ENCODE peak calls at places on chromosomes 1 and 21, in six cellular contexts. H is stimulated activated CD4-positive, alpha-beta T cell treated with anti-CD3 and anti-CD28 coated beads, Interleukin-1b, Interleukin-23, amount 100 ng/mL, for 1 hour; D is activated gamma-delta T cell treated with Interleukin-2 at 50 U/mL for 16 hours; C is AG10803; P is GM04503; E is adrenal gland. O is an unnamed sample.

GRCh38 chr21:38498057-38498833 is at the start of gene ERG:
- DNase-seq in H (no peak), P (no peak), E (no peak), D (no peak), C (no peak), O (peak; percentile 37)

GRCh38 chr1:235838021-235838420 is 28.7 kb downstream of the LYST start:
- DNase-seq in H (no peak), C (no peak), D (no peak), P (no peak), E (no peak), O (no peak)

GRCh38 chr1:15445390-15446122 is 7.3 kb downstream of the CTRC start:
- DNase-seq in H (no peak), P (no peak), E (no peak), D (no peak), C (no peak), O (peak; percentile 21)

GRCh38 chr1:206489980-206490534 is 17.3 kb upstream of the RASSF5 start:
- DNase-seq in P (no peak), H (peak; percentile 73), E (peak; percentile 89), C (peak; percentile 70), D (peak; percentile 59), O (peak; percentile 84)

GRCh38 chr1:1907098-1907736 is 7.8 kb upstream of the CALML6 start:
- DNase-seq in C (peak; percentile 45), E (no peak), H (no peak), P (no peak), D (no peak), O (no peak)

GRCh38 chr21:36100971-36101641 is 31.3 kb downstream of the CBR1 start:
- DNase-seq in E (no peak), D (no peak), C (no peak), H (no peak), P (no peak), O (no peak)

GRCh38 chr1:116268211-116268610 is 104.8 kb upstream of the ATP1A1 start:
- DNase-seq in D (no peak), P (no peak), E (peak; percentile 76), H (no peak), C (peak; percentile 7), O (no peak)

GRCh38 chr1:18871401-18872070 is 12.1 kb upstream of the TAS1R2 start:
- DNase-seq in P (no peak), D (no peak), C (no peak), E (peak; percentile 73), H (no peak), O (no peak)

GRCh38 chr21:25689226-25689625 is 45.5 kb downstream of the ATP5PF start:
- DNase-seq in C (peak; percentile 37), D (no peak), H (no peak), E (no peak), P (no peak), O (no peak)

GRCh38 chr1:247367786-247368342 is 36.2 kb upstream of the ZNF496 start:
- DNase-seq in D (no peak), P (no peak), C (no peak), E (no peak), H (no peak), O (no peak)

GRCh38 chr1:22024485-22025367 is 23.3 kb downstream of the CELA3A start:
- DNase-seq in H (no peak), E (peak; percentile 77), P (peak; percentile 50), D (peak; percentile 75), C (peak; percentile 67), O (peak; percentile 70)

GRCh38 chr1:67126111-67126746 is 8.5 kb downstream of the C1orf141 start:
- DNase-seq in D (no peak), P (no peak), H (no peak), E (no peak), C (no peak), O (no peak)

GRCh38 chr1:196858811-196859210 is 29.0 kb upstream of the CFHR4 start:
- DNase-seq in E (no peak), H (no peak), D (no peak), C (no peak), P (no peak), O (no peak)

GRCh38 chr21:32364801-32365200 is 28.0 kb downstream of the URB1 start:
- DNase-seq in E (no peak), P (no peak), H (no peak), C (no peak), D (no peak), O (no peak)

GRCh38 chr1:30034627-30035521 is 688.5 kb downstream of the MATN1 start:
- DNase-seq in P (no peak), D (no peak), H (no peak), C (no peak), E (peak; percentile 8), O (no peak)

GRCh38 chr1:153494976-153495535 is 34.6 kb upstream of the S100A7 start:
- DNase-seq in D (peak; percentile 69), H (peak; percentile 77), C (peak; percentile 45), P (no peak), E (peak; percentile 75), O (peak; percentile 76)

GRCh38 chr1:5895446-5896406 is 96.5 kb downstream of the NPHP4 start:
- DNase-seq in E (no peak), H (no peak), C (no peak), P (no peak), D (no peak), O (no peak)

GRCh38 chr1:235601087-235601486 is 48.5 kb downstream of the GNG4 start:
- DNase-seq in D (no peak), H (no peak), C (no peak), E (peak; percentile 57), P (no peak), O (no peak)

GRCh38 chr21:43305336-43305665 is 121.6 kb downstream of the SIK1 start:
- DNase-seq in C (no peak), P (no peak), E (no peak), H (no peak), D (no peak), O (no peak)